ENCODE peak calls at places on chromosomes 4 and X, in nine cellular contexts. S is CD8-positive, alpha-beta T cell; G is tibial artery; T is breast epithelium; B is H9; K is upper lobe of left lung; X is heart left ventricle; Z is transverse colon; V is esophagus muscularis mucosa. M is an unnamed sample. For H3K4me1, the result is how much of the 10 kb centered on the place peaks cover.

GRCh38 chrX:38638952-38639529 is 77.7 kb downstream of the TSPAN7 start:
- DNase-seq in V (no peak), X (no peak), G (no peak), T (no peak), Z (no peak), S (no peak), B (no peak), K (no peak), M (no peak)

GRCh38 chrX:72255445-72255844 is 16.6 kb upstream of the ERCC6L start:
- DNase-seq in Z (no peak), K (peak), S (no peak), G (no peak), B (peak), V (no peak), T (no peak), X (no peak), M (peak)

GRCh38 chr4:84258905-84259830 is 239.9 kb downstream of the NKX6-1 start:
- DNase-seq in X (no peak), V (no peak), B (peak), Z (no peak), T (no peak), K (no peak), G (no peak), S (no peak), M (no peak)

GRCh38 chr4:95092762-95093161 is 335.0 kb downstream of the BMPR1B start:
- DNase-seq in X (no peak), S (no peak), B (no peak), K (no peak), G (no peak), V (no peak), Z (no peak), T (no peak), M (no peak)

GRCh38 chrX:85004255-85004654 is 578 bp downstream of the APOOL start:
- DNase-seq in X (no peak), K (no peak), S (no peak), Z (no peak), B (no peak), G (no peak), T (no peak), V (no peak), M (no peak)

GRCh38 chrX:68868316-68868715 is 39.5 kb downstream of the EFNB1 start:
- DNase-seq in K (no peak), S (no peak), Z (no peak), B (no peak), G (no peak), V (no peak), X (no peak), T (no peak), M (no peak)

GRCh38 chr4:173652283-173652931 is 122.4 kb upstream of the HAND2 start:
- DNase-seq in S (no peak), Z (no peak), T (no peak), G (no peak), V (no peak), K (no peak), X (no peak), B (no peak), M (no peak)

GRCh38 chr4:153704522-153704921 is 20.4 kb downstream of the TLR2 start:
- DNase-seq in K (no peak), V (no peak), X (no peak), T (no peak), B (no peak), G (no peak), S (no peak), Z (no peak), M (no peak)

GRCh38 chr4:85873566-85873965 is 398.6 kb downstream of the ARHGAP24 start:
- DNase-seq in Z (no peak), X (no peak), K (no peak), G (no peak), V (no peak), S (no peak), B (no peak), T (no peak), M (no peak)

GRCh38 chr4:105112274-105112673 is 34.4 kb upstream of the TET2 start:
- DNase-seq in Z (no peak), T (no peak), K (no peak), X (no peak), V (no peak), B (no peak), G (no peak), S (no peak), M (no peak)

GRCh38 chr4:105102026-105102425 is 44.6 kb upstream of the TET2 start:
- DNase-seq in T (no peak), S (no peak), X (no peak), V (no peak), Z (no peak), G (no peak), B (no peak), K (no peak), M (no peak)

GRCh38 chr4:105107105-105107856 is 39.4 kb upstream of the TET2 start:
- DNase-seq in S (no peak), V (no peak), Z (no peak), X (no peak), B (no peak), G (no peak), T (no peak), K (no peak), M (no peak)

DNA sequence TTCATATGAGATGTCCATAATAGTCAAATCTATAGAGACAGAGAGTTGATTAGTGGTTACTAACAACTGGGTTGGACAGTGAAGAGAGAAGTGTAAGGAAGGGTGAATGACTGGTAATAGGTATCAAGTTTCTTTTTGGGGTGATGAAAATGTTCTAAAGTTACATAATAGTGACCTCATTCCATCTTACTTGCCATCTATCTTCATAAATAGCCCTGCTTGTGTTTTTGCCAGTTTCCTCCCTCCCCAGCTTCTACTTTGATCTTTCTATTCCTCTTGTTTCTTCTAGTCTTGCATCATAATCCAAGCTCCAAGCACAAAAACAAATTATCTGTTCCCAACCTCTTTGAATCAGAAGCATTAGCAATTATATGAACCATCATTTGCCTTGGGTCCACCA is 40.3 kb upstream of the TET2 start:
- DNase-seq in V (no peak), S (no peak), T (no peak), X (no peak), K (no peak), G (no peak), B (no peak), Z (no peak), M (no peak)
- H3K27ac ChIP-seq in V (peak), S (no peak), T (no peak), X (no peak), K (no peak), G (no peak), B (no peak), Z (no peak), M (no peak)

DNA sequence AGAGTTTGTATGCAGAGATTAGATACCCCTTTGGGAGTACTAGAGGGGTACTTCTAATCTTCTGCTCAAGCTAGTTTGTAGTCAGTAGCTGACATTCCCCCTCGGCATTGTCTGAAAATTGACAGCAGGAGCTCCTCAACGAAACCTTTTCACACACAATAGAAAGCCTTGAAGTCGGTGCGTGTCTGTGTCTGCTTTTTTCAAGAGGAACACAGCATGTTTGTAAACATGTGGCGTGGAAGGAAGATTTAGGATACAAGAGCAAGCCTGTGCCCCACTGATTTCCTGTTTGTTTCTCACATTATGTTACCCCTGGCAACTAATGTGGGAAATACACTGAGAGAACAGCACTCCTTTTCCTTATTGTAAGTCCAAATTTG is 252.6 kb downstream of the ANKRD50 start:
- DNase-seq in B (peak), G (no peak), X (no peak), K (no peak), V (no peak), S (no peak), Z (no peak), T (no peak), M (no peak)
- TF ChIP-seq CTCF in B (no peak), G (no peak), X (no peak), K (no peak), V (no peak), S (no peak), Z (no peak), T (no peak), M (no peak)

GRCh38 chrX:98480606-98481005 is 1596.9 kb downstream of the RPA4 start:
- DNase-seq in T (no peak), V (no peak), Z (no peak), X (no peak), G (no peak), B (no peak), S (no peak), K (no peak), M (no peak)
- H3K4me1 ChIP-seq in T (under half), V (under half), Z (under half), X (under half), G (under half), B (under half), S (under half), K (under half), M (under half)

DNA sequence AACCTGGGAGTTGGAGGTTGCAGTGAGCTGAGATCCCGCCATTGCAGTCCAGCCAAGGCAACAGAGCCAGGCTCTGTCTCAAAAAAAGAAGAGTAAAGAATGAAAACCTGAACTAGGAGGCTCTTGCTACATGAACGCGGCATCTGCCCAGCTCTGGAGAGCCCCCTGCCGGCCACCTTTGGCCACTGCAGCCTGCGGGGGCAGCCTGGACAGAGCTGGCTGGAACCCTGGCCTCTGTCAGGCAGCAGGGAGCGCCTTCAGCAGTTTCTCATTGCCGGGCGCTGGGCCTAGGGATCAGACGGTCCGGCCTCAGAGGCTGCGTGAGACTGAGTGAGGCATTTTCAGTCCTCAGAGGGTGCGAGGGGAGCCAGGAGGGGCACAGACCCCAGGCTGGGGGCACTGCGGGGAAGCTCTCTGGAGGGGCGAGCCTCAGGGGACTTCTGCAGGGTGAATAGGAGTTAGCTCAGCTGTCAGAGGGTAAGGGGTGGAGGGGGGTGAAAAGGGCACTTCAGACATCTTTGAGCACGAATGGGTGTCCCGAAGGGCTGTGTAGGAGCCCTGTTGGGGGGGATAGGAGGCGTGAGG is 17.5 kb downstream of the DOK7 start:
- DNase-seq in S (peak), Z (peak), B (peak), K (peak), X (peak), T (peak), G (peak), V (no peak), M (peak)
- H3K27ac ChIP-seq in S (no peak), Z (no peak), B (no peak), K (no peak), X (peak), T (no peak), G (no peak), V (no peak), M (no peak)